ENCODE peak calls at places on chromosomes 1 and 21, in ten cellular contexts. D is epithelial cell of esophagus; O is HL-60; A is hepatocyte; Q is coronary artery; H is astrocyte; I is cardiac fibroblast; S is mucosa of descending colon; L is H9; N is CD4-positive, alpha-beta T cell. F is an unnamed sample.

GRCh38 chr1:228090613-228091081 is 8.1 kb downstream of the ARF1 start:
- DNase-seq in D (peak; percentile 50), O (no peak), A (no peak), Q (peak; percentile 62), H (no peak), I (peak; percentile 16), S (no peak), L (no peak), N (no peak), F (no peak)

GRCh38 chr1:26772687-26773086 is 15.1 kb upstream of the PIGV start:
- DNase-seq in D (peak; percentile 88), O (no peak), A (no peak), Q (no peak), H (peak; percentile 99), I (peak; percentile 82), S (no peak), L (no peak), N (no peak), F (peak; percentile 98)

GRCh38 chr1:246166841-246167240 is 340.2 kb downstream of the SMYD3 start:
- DNase-seq in D (peak; percentile 42), O (no peak), A (no peak), Q (no peak), H (no peak), I (no peak), S (no peak), L (no peak), N (no peak), F (no peak)

GRCh38 chr1:22123071-22123390 is 19.9 kb downstream of the WNT4 start:
- DNase-seq in D (no peak), O (no peak), A (no peak), Q (no peak), H (no peak), I (no peak), S (no peak), L (no peak), N (no peak), F (no peak)

GRCh38 chr1:110258734-110259133 is 48.6 kb downstream of the KCNC4 start:
- DNase-seq in D (no peak), O (no peak), A (no peak), Q (no peak), H (no peak), I (no peak), S (no peak), L (no peak), N (no peak), F (no peak)

GRCh38 chr1:90443340-90443739 is 273.8 kb downstream of the BARHL2 start:
- DNase-seq in D (peak; percentile 9), O (no peak), A (no peak), Q (no peak), H (no peak), I (no peak), S (no peak), L (no peak), N (no peak), F (no peak)

GRCh38 chr1:2046953-2047748 is 3.1 kb upstream of the PRKCZ start:
- DNase-seq in D (no peak), O (no peak), A (peak; percentile 45), Q (no peak), H (no peak), I (no peak), S (peak; percentile 76), L (peak; percentile 83), N (no peak), F (no peak)

GRCh38 chr1:226429051-226429461 is 21.2 kb upstream of the PARP1 start:
- DNase-seq in D (peak; percentile 45), O (no peak), A (no peak), Q (peak; percentile 67), H (no peak), I (no peak), S (no peak), L (no peak), N (no peak), F (no peak)

GRCh38 chr21:39660191-39660590 is 47.5 kb downstream of the B3GALT5 start:
- DNase-seq in D (no peak), O (no peak), A (peak; percentile 48), Q (peak; percentile 46), H (peak; percentile 72), I (peak; percentile 28), S (no peak), L (no peak), N (no peak), F (peak; percentile 34)

GRCh38 chr1:92862605-92863004 is 30.8 kb downstream of the RPL5 start:
- DNase-seq in D (no peak), O (no peak), A (no peak), Q (no peak), H (no peak), I (no peak), S (no peak), L (no peak), N (no peak), F (no peak)

GRCh38 chr1:161304927-161305871 is 4.6 kb downstream of the MPZ start:
- DNase-seq in D (no peak), O (no peak), A (no peak), Q (no peak), H (no peak), I (no peak), S (peak; percentile 48), L (no peak), N (no peak), F (no peak)

GRCh38 chr1:9112961-9113880 is 15.7 kb downstream of the GPR157 start:
- DNase-seq in D (peak; percentile 75), O (no peak), A (peak; percentile 79), Q (no peak), H (no peak), I (no peak), S (peak; percentile 45), L (no peak), N (no peak), F (no peak)

DNA sequence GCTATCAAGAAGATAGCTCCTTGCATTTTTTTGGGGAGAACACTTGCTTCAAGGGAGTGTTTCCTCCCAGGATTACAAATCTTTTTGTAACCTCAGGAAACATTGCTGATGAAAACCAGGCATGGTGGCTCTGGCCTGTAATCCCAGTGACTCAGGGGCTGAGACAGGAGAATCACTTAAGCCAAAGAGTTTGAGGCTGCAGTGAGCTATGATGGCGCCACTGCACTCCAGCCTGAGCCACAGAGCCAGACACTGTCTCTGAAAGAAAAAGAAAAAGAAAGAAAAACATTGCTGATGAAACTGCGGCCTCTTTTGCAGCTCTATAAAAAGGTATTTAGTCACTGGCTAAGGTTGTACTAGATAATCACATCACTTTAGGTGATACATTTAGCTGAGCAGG is 7.3 kb downstream of the RNU1-2 start:
- DNase-seq in D (peak; percentile 69), O (no peak), A (peak; percentile 50), Q (no peak), H (peak; percentile 52), I (peak; percentile 53), S (no peak), L (peak; percentile 33), N (no peak), F (peak; percentile 76)
- TF ChIP-seq CTCF in D (no peak), O (no peak), A (no peak), Q (no peak), H (no peak), I (no peak), S (no peak), L (no peak), N (no peak), F (peak; percentile 9)

GRCh38 chr21:43645414-43645891 is 13.8 kb downstream of the HSF2BP start:
- DNase-seq in D (peak; percentile 85), O (peak; percentile 38), A (peak; percentile 86), Q (no peak), H (peak; percentile 71), I (peak; percentile 91), S (no peak), L (peak; percentile 49), N (no peak), F (peak; percentile 67)

GRCh38 chr21:43640437-43640836 is 18.9 kb downstream of the HSF2BP start:
- DNase-seq in D (peak; percentile 50), O (no peak), A (no peak), Q (no peak), H (no peak), I (no peak), S (no peak), L (no peak), N (no peak), F (no peak)

GRCh38 chr21:43644609-43645008 is 14.7 kb downstream of the HSF2BP start:
- DNase-seq in D (peak; percentile 69), O (no peak), A (no peak), Q (no peak), H (peak; percentile 80), I (peak; percentile 65), S (no peak), L (no peak), N (no peak), F (peak; percentile 48)

GRCh38 chr21:43645987-43646386 is 13.3 kb downstream of the HSF2BP start:
- DNase-seq in D (no peak), O (no peak), A (no peak), Q (no peak), H (no peak), I (no peak), S (no peak), L (no peak), N (no peak), F (no peak)

DNA sequence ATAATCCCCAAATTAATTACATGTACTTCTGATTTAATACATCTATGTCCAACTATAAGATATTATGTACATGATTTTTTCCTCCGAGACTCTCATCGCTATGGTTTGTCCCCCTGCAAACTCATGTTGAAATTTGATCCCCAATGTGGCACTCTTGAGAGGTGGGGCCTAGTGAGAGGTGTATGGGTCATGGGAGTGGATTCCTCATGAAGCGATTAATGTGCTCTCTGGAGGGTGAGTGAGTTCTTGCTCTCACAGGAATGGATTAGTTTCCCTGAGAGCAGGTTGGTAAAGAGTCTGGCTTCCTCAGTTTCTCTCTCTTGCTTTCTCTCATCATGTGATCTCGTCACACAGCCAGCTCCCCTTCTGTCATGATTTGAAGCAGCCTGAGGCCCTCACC is 16.1 kb downstream of the HSF2BP start:
- DNase-seq in D (no peak), O (no peak), A (no peak), Q (no peak), H (no peak), I (no peak), S (no peak), L (no peak), N (no peak), F (no peak)
- TF ChIP-seq CTCF in D (no peak), O (no peak), A (no peak), Q (no peak), H (no peak), I (no peak), S (no peak), L (no peak), N (no peak), F (no peak)

DNA sequence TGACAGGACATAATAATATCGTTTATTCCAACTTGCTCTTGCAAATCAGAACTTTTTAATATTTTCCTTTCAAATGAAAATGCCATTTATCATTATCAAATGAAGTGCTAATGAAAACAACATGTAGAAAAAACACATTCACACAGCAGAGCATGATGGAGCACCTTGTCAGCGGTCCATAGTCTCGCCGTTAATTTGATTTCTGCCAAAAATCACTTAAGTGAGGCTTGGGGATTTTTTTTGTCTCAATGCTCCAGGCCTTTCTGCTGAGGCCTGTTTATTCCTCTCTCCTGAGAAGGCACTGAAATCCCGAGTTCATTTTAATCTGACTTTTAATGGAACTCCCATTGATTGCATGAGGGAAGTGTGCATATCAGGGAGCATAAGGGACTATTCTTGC is 122.5 kb downstream of the ELAVL4 start:
- DNase-seq in D (no peak), O (no peak), A (no peak), Q (no peak), H (no peak), I (no peak), S (no peak), L (no peak), N (no peak), F (no peak)
- TF ChIP-seq CTCF in D (no peak), O (no peak), A (no peak), Q (no peak), H (no peak), I (no peak), S (no peak), L (no peak), N (no peak), F (no peak)

GRCh38 chr1:107140703-107141490 is at the start of gene NTNG1:
- DNase-seq in D (peak; percentile 25), O (no peak), A (peak; percentile 28), Q (no peak), H (no peak), I (no peak), S (no peak), L (peak; percentile 45), N (no peak), F (no peak)
- TF ChIP-seq CTCF in D (no peak), O (no peak), A (no peak), Q (no peak), H (no peak), I (no peak), S (no peak), L (no peak), N (no peak), F (no peak)

F was measured in HFFc6.